ENCODE peak calls at places on chromosome 22, in seven cellular contexts. F is activated effector memory CD4-positive, alpha-beta T cell treated with anti-CD3 and anti-CD28 coated beads, Interleukin-2, amount 50 U/mL, for 16 hours; A is posterior vena cava; P is occipital lobe; U is PC-3; M is OCI-LY7; C is DMS79. X is an unnamed sample.

GRCh38 chr22:28000361-28000760 is 81.3 kb upstream of the PITPNB start:
- DNase-seq in F (no peak), A (no peak), P (no peak), U (no peak), M (no peak), C (no peak), X (no peak)

GRCh38 chr22:29146771-29147170 is 58.9 kb upstream of the EMID1 start:
- DNase-seq in F (no peak), A (peak), P (no peak), U (no peak), M (no peak), C (no peak), X (no peak)

GRCh38 chr22:35354068-35354467 is 26.8 kb upstream of the HMOX1 start:
- DNase-seq in F (no peak), A (no peak), P (no peak), U (no peak), M (no peak), C (no peak), X (no peak)

GRCh38 chr22:27833803-27834202 is 32.2 kb upstream of the MN1 start:
- DNase-seq in F (no peak), A (peak), P (no peak), U (no peak), M (no peak), C (no peak), X (no peak)

GRCh38 chr22:39381009-39381755 is 18.4 kb upstream of the TAB1 start:
- DNase-seq in F (no peak), A (no peak), P (no peak), U (no peak), M (no peak), C (no peak), X (no peak)

GRCh38 chr22:40609216-40609615 is 27.3 kb downstream of the MRTFA start:
- DNase-seq in F (no peak), A (no peak), P (no peak), U (no peak), M (no peak), C (no peak), X (no peak)

GRCh38 chr22:26406118-26406517 is 22.9 kb upstream of the ASPHD2 start:
- DNase-seq in F (no peak), A (no peak), P (no peak), U (peak), M (no peak), C (no peak), X (no peak)

GRCh38 chr22:17665884-17666283 is 27.3 kb downstream of the BCL2L13 start:
- DNase-seq in F (no peak), A (no peak), P (no peak), U (no peak), M (no peak), C (no peak), X (no peak)

GRCh38 chr22:28402066-28402465 is 277.6 kb downstream of the TTC28 start:
- DNase-seq in F (no peak), A (no peak), P (no peak), U (no peak), M (no peak), C (no peak), X (no peak)

GRCh38 chr22:45968003-45968650 is 8.8 kb downstream of the WNT7B start:
- DNase-seq in F (no peak), A (no peak), P (no peak), U (no peak), M (no peak), C (no peak), X (no peak)

GRCh38 chr22:29916007-29916544 is 33.1 kb downstream of the MTMR3 start:
- DNase-seq in F (no peak), A (no peak), P (no peak), U (no peak), M (no peak), C (no peak), X (no peak)

GRCh38 chr22:23181763-23182288 is 1.5 kb downstream of the BCR start:
- DNase-seq in F (peak), A (no peak), P (no peak), U (no peak), M (no peak), C (no peak), X (no peak)

GRCh38 chr22:29630987-29631386 is 27.6 kb downstream of the NF2 start:
- DNase-seq in F (no peak), A (no peak), P (no peak), U (no peak), M (no peak), C (no peak), X (no peak)

GRCh38 chr22:42743501-42743991 is 22.9 kb upstream of the A4GALT start:
- DNase-seq in F (no peak), A (peak), P (no peak), U (no peak), M (no peak), C (no peak), X (no peak)

GRCh38 chr22:19974233-19974861 is 32.7 kb upstream of the TXNRD2 start:
- DNase-seq in F (no peak), A (no peak), P (peak), U (peak), M (peak), C (peak), X (peak)

GRCh38 chr22:36893262-36893661 is 20.2 kb upstream of the CSF2RB start:
- DNase-seq in F (no peak), A (no peak), P (no peak), U (no peak), M (no peak), C (no peak), X (no peak)

GRCh38 chr22:29521526-29521925 is 32.0 kb downstream of the THOC5 start:
- DNase-seq in F (no peak), A (no peak), P (no peak), U (no peak), M (no peak), C (no peak), X (no peak)

GRCh38 chr22:30420401-30421178 is 5.0 kb upstream of the MTFP1 start:
- DNase-seq in F (no peak), A (no peak), P (no peak), U (peak), M (no peak), C (no peak), X (no peak)

GRCh38 chr22:36541831-36542391 is 12.9 kb upstream of the EIF3D start:
- DNase-seq in F (peak), A (no peak), P (peak), U (peak), M (no peak), C (no peak), X (no peak)

GRCh38 chr22:42837556-42837955 is 19.5 kb downstream of the ARFGAP3 start:
- DNase-seq in F (no peak), A (no peak), P (no peak), U (no peak), M (no peak), C (no peak), X (no peak)

GRCh38 chr22:44828193-44828592 is 75.8 kb downstream of the ARHGAP8 start:
- DNase-seq in F (no peak), A (peak), P (no peak), U (peak), M (peak), C (no peak), X (peak)

GRCh38 chr22:17194213-17194612 is 25.0 kb downstream of the ADA2 start:
- DNase-seq in F (no peak), A (no peak), P (no peak), U (no peak), M (no peak), C (no peak), X (no peak)

GRCh38 chr22:47842119-47842518 is 1079.7 kb downstream of the TBC1D22A start:
- DNase-seq in F (no peak), A (no peak), P (no peak), U (no peak), M (peak), C (no peak), X (no peak)

GRCh38 chr22:46542011-46542985 is 4.9 kb upstream of the CELSR1 start:
- DNase-seq in F (peak), A (peak), P (peak), U (peak), M (peak), C (no peak), X (peak)

GRCh38 chr22:42286205-42286604 is 15.8 kb upstream of the TCF20 start:
- DNase-seq in F (no peak), A (no peak), P (no peak), U (no peak), M (peak), C (no peak), X (peak)

GRCh38 chr22:46082633-46083032 is 67.7 kb upstream of the PPARA start:
- DNase-seq in F (no peak), A (no peak), P (no peak), U (no peak), M (no peak), C (no peak), X (no peak)

GRCh38 chr22:21943571-21944448 is 8.8 kb downstream of the PPM1F start:
- DNase-seq in F (no peak), A (no peak), P (no peak), U (no peak), M (no peak), C (no peak), X (no peak)